ENCODE peak calls at places on chromosome 4, in seven cellular contexts. X is mammary epithelial cell, S is neural progenitor cell, C is ascending aorta, H is neuronal stem cell, D is esophagus squamous epithelium, L is AG04450. I is an unnamed sample. For H3K27me3 and H3K9me3, the result is how much of the 10 kb centered on the place peaks cover.

GRCh38 chr4:86294883-86295282 is 65.0 kb downstream of the MAPK10 start:
- DNase-seq in H (no peak), S (no peak), D (no peak), X (no peak), L (no peak), C (no peak), I (no peak)

GRCh38 chr4:11165052-11165451 is 263.6 kb downstream of the HS3ST1 start:
- DNase-seq in D (no peak), C (no peak), L (no peak), H (peak), X (no peak), S (no peak), I (no peak)

GRCh38 chr4:38068107-38068506 is 107.9 kb downstream of the PTTG2 start:
- DNase-seq in D (no peak), L (no peak), H (no peak), C (no peak), X (no peak), S (no peak), I (no peak)

GRCh38 chr4:18559492-18559891 is 537.9 kb upstream of the LCORL start:
- DNase-seq in S (no peak), X (no peak), C (no peak), D (no peak), L (no peak), H (no peak), I (no peak)

GRCh38 chr4:6088950-6089349 is 70.7 kb upstream of the C4orf50 start:
- DNase-seq in L (no peak), S (no peak), C (no peak), X (no peak), H (no peak), D (no peak), I (no peak)

GRCh38 chr4:20809796-20810195 is 109.5 kb downstream of the PACRGL start:
- DNase-seq in X (peak), C (no peak), L (no peak), D (no peak), H (peak), S (no peak), I (no peak)

GRCh38 chr4:165477799-165478198 is 99.0 kb downstream of the CPE start:
- DNase-seq in X (no peak), D (no peak), S (no peak), H (no peak), C (no peak), L (no peak), I (no peak)

GRCh38 chr4:115711575-115711974 is 598.2 kb upstream of the NDST4 start:
- DNase-seq in L (no peak), X (peak), D (no peak), S (peak), H (peak), C (no peak), I (no peak)

GRCh38 chr4:139676365-139676764 is 10.7 kb downstream of the MGST2 start:
- DNase-seq in D (no peak), C (no peak), S (no peak), L (no peak), X (no peak), H (no peak), I (no peak)

GRCh38 chr4:126223784-126224407 is 909.1 kb downstream of the FAT4 start:
- DNase-seq in D (no peak), L (no peak), H (no peak), X (peak), C (no peak), S (peak), I (no peak)

GRCh38 chr4:170750519-170750918 is 660.8 kb upstream of the AADAT start:
- DNase-seq in C (no peak), L (no peak), D (no peak), H (no peak), S (no peak), X (no peak), I (no peak)

GRCh38 chr4:86955888-86956451 is 21.2 kb downstream of the AFF1 start:
- DNase-seq in S (no peak), H (no peak), D (no peak), X (no peak), C (no peak), L (no peak), I (no peak)

GRCh38 chr4:3111461-3111860 is 37.0 kb downstream of the HTT start:
- DNase-seq in C (no peak), H (no peak), L (no peak), S (no peak), D (no peak), X (no peak), I (no peak)

GRCh38 chr4:110198472-110199419 is at the start of gene ELOVL6:
- DNase-seq in H (peak), X (peak), L (peak), S (peak), C (no peak), D (no peak), I (peak)

GRCh38 chr4:173257732-173258717 is 76.1 kb downstream of the HMGB2 start:
- DNase-seq in S (peak), L (peak), X (peak), H (peak), C (no peak), D (no peak), I (peak)

GRCh38 chr4:15118281-15118680 is 116.0 kb downstream of the CPEB2 start:
- DNase-seq in S (no peak), L (no peak), D (no peak), C (no peak), X (no peak), H (no peak), I (no peak)

GRCh38 chr4:41455215-41455614 is 82.7 kb upstream of the LIMCH1 start:
- DNase-seq in L (no peak), C (no peak), D (no peak), X (no peak), H (no peak), S (peak), I (no peak)

GRCh38 chr4:7513731-7514130 is 79.0 kb upstream of the PSAPL1 start:
- DNase-seq in S (no peak), C (no peak), X (no peak), L (no peak), D (no peak), H (no peak), I (no peak)

GRCh38 chr4:120066182-120066524 is 495 bp downstream of the MAD2L1 start:
- DNase-seq in H (no peak), L (no peak), D (no peak), C (no peak), X (no peak), S (no peak), I (peak)

GRCh38 chr4:121784401-121784800 is 16.7 kb upstream of the EXOSC9 start:
- DNase-seq in X (no peak), L (no peak), H (no peak), D (no peak), C (no peak), S (no peak), I (no peak)

GRCh38 chr4:66284991-66285451 is 614.7 kb upstream of the EPHA5 start:
- DNase-seq in D (no peak), S (no peak), C (no peak), L (no peak), H (no peak), X (no peak), I (no peak)

GRCh38 chr4:125191252-125191651 is 123.5 kb upstream of the FAT4 start:
- DNase-seq in X (peak), H (no peak), S (no peak), D (no peak), C (no peak), L (peak), I (no peak)

GRCh38 chr4:76753814-76754213 is 144.1 kb downstream of the SOWAHB start:
- DNase-seq in L (peak), X (peak), D (no peak), H (no peak), C (no peak), S (no peak), I (no peak)

GRCh38 chr4:7808752-7809151 is 130.9 kb downstream of the AFAP1 start:
- DNase-seq in S (no peak), X (peak), H (no peak), C (no peak), D (no peak), L (peak), I (no peak)

GRCh38 chr4:140776551-140776950 is 20.4 kb upstream of the TBC1D9 start:
- DNase-seq in X (no peak), H (no peak), S (no peak), L (no peak), C (no peak), D (no peak), I (no peak)

GRCh38 chr4:103934178-103934789 is 214.5 kb upstream of the TACR3 start:
- DNase-seq in D (no peak), X (peak), L (peak), C (no peak), S (peak), H (peak), I (no peak)

DNA sequence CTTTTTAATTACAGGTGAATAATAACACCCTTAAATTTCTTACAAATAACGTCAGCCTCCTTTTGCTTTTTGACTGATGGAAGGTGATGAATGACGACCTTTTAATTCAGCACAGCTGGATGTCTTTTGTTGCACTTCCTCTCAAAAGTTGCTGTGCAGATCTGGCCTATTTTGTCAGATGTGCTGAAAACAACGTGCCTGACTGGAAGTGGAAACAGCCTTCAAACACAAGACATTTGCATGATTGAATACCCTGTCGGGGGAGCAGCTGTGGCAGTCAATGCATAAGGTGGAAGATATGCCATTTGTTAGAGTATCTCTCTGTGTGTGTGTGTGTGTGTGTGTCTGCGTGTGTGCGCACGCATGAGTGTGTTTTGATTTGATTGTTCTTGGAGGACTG is 579.7 kb downstream of the SPRY1 start:
- DNase-seq in X (no peak), D (no peak), H (peak), S (peak), L (no peak), C (no peak), I (no peak)
- H3K27ac ChIP-seq in X (no peak), D (peak), H (peak), S (peak), L (peak), C (no peak), I (no peak)

DNA sequence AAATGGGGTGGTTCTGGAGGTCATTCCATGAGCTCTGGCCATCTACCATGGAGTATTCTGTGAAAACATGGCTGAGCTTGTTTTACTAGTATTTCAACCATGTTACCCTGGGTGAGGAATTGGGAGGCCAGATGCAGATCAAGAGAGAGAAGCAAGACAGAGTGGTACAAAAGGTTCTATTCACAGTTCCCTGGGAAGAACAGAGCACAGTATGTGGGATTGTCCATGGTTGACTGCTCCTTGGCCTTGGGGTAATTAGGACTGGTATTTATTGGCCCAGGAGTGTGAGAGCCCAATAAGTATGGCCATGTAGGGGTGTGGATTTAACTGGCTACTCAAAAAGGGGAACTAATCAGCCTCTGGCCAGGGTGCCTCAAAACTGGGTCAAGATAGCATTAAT is 239.7 kb upstream of the GATB start:
- DNase-seq in L (no peak), C (no peak), X (no peak), S (peak), D (no peak), H (no peak), I (no peak)
- H3K27me3 ChIP-seq in L (under half), C (under half), X (under half), S (under half), D (under half), H (under half), I (under half)

DNA sequence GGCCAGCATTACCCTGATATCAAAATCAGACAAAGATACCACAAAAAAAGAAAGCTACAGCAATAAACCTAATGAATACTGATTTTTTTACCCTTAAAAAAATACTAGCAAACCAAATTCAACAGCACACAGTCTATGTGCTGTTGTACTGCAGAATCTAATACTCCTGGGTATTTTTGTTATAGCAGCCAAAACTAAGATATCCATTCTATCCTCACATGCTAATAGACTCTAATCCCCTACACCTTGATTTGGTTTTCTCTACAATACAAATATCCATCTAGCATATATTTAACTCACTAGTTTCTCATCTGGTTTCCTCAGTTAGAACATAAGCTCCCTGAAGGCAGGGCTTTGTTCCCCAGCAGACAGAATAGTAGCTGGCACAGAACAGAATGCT is 12.4 kb downstream of the CLOCK start:
- DNase-seq in C (no peak), X (no peak), H (no peak), L (no peak), D (no peak), S (no peak), I (no peak)
- H3K9me3 ChIP-seq in C (under half), X (under half), H (half or more), L (under half), D (under half), S (under half), I (under half)

GRCh38 chr4:5037553-5038551 is 13.4 kb upstream of the STK32B start:
- DNase-seq in S (no peak), C (no peak), H (no peak), X (peak), L (peak), D (no peak), I (no peak)
- H3K27ac ChIP-seq in S (no peak), C (no peak), H (no peak), X (no peak), L (peak), D (peak), I (no peak)

DNA sequence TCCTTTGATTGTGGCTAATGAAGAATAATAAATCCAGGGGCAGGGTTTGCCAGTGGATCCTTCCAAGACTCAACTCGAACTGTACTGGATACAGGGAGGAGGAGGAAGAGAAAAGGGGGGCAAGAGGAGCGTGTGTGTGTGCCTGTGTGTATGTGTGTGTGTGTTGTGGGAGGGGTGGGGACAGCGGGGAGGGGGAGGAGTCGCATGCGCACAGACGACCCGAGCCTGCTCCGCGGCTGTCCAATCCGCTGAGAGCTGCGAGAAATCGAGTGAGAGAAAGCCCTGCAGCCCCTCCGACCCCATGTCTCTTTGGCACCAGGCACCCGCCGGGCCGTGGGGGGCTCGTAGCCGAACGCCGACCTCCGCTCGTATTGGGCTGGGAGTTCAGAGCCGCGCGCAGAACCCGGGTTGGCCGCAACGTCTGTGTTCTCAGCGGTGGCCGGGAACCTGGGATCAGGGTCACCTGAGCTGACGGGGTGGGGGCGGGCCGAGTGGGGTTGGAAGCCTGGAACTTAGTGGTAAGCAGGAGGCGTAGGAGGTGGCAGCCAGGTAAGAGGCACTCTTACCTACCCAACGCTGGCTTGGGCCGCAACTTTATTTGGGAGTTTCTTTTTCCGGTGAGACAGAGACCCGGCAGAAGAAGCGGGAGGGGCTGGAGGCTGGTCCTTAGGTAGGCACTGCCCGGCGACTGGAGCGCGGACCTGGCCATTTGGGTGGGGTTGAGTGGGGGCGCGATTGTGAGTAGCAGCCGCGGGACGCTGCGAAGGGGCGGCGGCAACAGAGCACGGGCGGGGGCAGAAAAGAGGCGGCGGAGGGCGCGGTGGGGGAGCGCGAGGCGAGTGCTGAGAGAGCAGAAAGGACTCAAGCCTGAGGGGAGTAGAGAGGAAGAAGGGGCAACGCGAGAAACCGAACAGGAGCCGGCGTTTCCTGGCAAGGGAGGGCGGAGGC is 566 bp upstream of the POU4F2 start:
- DNase-seq in D (no peak), H (no peak), X (no peak), L (no peak), S (peak), C (no peak), I (no peak)
- H3K27me3 ChIP-seq in D (half or more), H (under half), X (half or more), L (half or more), S (half or more), C (under half), I (half or more)

GRCh38 chr4:404006-404405 is 66.4 kb downstream of the ZNF141 start:
- DNase-seq in L (no peak), H (no peak), X (no peak), D (no peak), S (no peak), C (no peak), I (no peak)
- H3K9me3 ChIP-seq in L (half or more), H (under half), X (under half), D (under half), S (under half), C (half or more), I (half or more)

GRCh38 chr4:25767877-25768475 is 94.8 kb downstream of the SEL1L3 start:
- DNase-seq in D (no peak), X (peak), S (peak), L (peak), C (no peak), H (peak), I (no peak)
- H3K27ac ChIP-seq in D (no peak), X (no peak), S (no peak), L (no peak), C (no peak), H (no peak), I (no peak)

DNA sequence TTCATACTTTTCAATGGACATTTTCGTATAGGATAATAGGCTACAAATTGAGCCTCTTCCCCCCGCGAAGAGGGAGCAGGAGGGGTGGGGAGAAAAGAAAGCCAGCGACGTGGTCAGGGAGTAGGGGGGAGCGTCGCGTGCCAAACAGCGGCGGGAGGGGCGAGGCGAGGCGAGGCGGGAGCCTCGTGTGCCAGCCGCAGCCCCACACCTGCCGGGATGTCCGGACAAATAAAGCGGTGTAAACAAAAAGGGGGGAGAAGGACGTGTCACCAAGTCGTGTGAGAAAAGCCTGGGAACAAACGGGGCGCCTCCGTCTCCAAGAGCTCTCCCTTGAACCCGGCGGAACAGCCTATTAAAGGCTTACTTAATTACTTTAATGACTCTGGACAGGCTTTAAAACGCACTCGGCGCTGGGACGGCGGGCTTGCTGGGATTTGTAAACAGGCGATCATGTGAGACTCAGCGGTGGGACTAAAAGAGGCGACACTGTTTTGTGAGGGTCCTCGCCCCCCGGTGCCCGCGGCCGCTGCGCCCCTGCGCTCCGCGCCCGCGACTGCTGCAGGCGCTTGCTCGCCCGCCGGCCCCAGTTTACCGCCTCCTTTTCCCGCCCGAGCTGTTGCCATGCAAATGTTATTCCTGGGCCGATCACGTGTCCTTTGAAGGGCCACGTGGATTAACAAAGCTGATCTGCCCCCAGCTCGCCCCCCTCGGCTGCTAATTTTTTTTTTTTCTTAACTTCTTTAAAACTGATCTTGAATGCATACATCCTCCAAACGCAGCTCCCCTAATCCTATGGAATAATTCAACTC is at the start of gene HELT:
- DNase-seq in H (no peak), S (peak), D (no peak), X (peak), C (no peak), L (no peak), I (no peak)
- H3K27me3 ChIP-seq in H (half or more), S (half or more), D (half or more), X (half or more), C (under half), L (half or more), I (half or more)